ENCODE peak calls at places on chromosomes 4 and X, in seven cellular contexts. E, D, B, O, V, M and X are unnamed samples.

GRCh38 chrX:153881281-153881680 is 4.7 kb downstream of the L1CAM start:
- DNase-seq in D (no peak), M (no peak), V (no peak), E (no peak), B (no peak), O (no peak), X (no peak)

GRCh38 chrX:99750721-99751120 is 659.4 kb downstream of the PCDH19 start:
- DNase-seq in V (no peak), O (peak; percentile 32), D (no peak), M (no peak), E (no peak), B (no peak), X (no peak)

GRCh38 chr4:77917601-77918000 is 55.0 kb downstream of the MRPL1 start:
- DNase-seq in O (no peak), M (no peak), E (no peak), V (no peak), D (no peak), B (no peak), X (no peak)

GRCh38 chr4:173748353-173748752 is 218.3 kb upstream of the HAND2 start:
- DNase-seq in B (no peak), O (no peak), D (peak; percentile 13), M (no peak), V (no peak), E (no peak), X (no peak)

GRCh38 chrX:11412715-11413623 is 119.8 kb downstream of the AMELX start:
- DNase-seq in V (no peak), D (peak; percentile 49), M (no peak), E (no peak), O (no peak), B (no peak), X (no peak)

GRCh38 chr4:689498-690122 is 659 bp upstream of the SLC49A3 start:
- DNase-seq in V (no peak), E (peak; percentile 31), B (no peak), D (no peak), M (no peak), O (no peak), X (no peak)

GRCh38 chr4:150911326-150911725 is 103.8 kb downstream of the LRBA start:
- DNase-seq in E (no peak), M (no peak), B (no peak), D (no peak), O (no peak), V (no peak), X (no peak)

GRCh38 chr4:95867919-95868318 is 28.0 kb downstream of the PDHA2 start:
- DNase-seq in B (no peak), E (no peak), M (no peak), V (no peak), O (no peak), D (peak; percentile 16), X (no peak)

GRCh38 chr4:134848681-134849080 is 647.1 kb upstream of the PABPC4L start:
- DNase-seq in D (no peak), V (no peak), O (no peak), M (no peak), E (no peak), B (no peak), X (no peak)

GRCh38 chrX:138150709-138151108 is 560.8 kb downstream of the FGF13 start:
- DNase-seq in O (no peak), M (no peak), E (peak; percentile 0), D (no peak), B (no peak), V (no peak), X (no peak)

GRCh38 chr4:23022032-23022431 is 329.3 kb downstream of the GBA3 start:
- DNase-seq in V (no peak), E (no peak), M (no peak), D (peak; percentile 14), O (no peak), B (no peak), X (no peak)

GRCh38 chr4:129929052-129929451 is 833.1 kb downstream of the C4orf33 start:
- DNase-seq in O (no peak), B (peak; percentile 32), E (no peak), V (no peak), M (no peak), D (no peak), X (no peak)
- TF ChIP-seq CTCF in O (peak; percentile 79), B (peak; percentile 37), E (peak; percentile 27), V (no peak), M (peak; percentile 10), D (peak; percentile 17), X (no peak)

DNA sequence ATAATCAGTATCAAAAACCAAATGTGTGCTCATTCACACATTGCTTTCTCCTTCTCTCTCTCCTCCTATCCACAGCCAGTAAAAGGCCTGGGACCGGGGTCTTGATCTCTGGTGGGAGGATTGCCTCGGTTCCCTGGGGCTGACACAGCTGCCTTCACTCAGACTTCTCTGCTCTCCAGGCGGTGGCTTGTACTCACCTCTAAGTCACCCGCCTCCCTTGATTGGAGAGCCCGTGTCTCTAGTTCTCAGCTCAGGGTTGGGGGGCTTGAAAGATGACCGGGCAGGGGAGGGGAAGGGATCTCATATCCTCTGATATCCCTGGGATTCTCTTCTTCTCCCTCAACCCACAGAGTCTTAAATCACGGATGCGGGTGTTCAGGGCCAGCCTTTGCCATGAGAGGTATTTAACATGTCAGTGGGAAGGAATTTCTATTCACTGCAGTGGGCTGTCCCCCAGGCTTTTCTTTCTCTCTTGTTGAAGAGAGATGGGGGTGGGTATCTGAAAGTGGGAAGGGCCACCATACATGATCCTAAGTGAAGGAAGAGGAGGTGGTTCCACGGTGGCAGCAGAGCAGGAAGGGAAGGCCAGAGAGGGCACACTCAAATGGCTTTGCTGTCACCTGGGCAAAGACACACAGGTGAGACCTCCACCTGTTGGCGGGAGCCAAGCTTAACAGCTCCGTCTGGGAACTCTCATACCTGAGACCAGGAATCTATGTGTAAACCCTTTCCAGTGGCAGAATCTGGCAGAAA is 49.1 kb downstream of the RHOH start:
- DNase-seq in M (no peak), B (peak; percentile 36), V (no peak), D (no peak), E (no peak), O (no peak), X (no peak)
- TF ChIP-seq CTCF in M (no peak), B (no peak), V (no peak), D (no peak), E (no peak), O (peak; percentile 39), X (no peak)

DNA sequence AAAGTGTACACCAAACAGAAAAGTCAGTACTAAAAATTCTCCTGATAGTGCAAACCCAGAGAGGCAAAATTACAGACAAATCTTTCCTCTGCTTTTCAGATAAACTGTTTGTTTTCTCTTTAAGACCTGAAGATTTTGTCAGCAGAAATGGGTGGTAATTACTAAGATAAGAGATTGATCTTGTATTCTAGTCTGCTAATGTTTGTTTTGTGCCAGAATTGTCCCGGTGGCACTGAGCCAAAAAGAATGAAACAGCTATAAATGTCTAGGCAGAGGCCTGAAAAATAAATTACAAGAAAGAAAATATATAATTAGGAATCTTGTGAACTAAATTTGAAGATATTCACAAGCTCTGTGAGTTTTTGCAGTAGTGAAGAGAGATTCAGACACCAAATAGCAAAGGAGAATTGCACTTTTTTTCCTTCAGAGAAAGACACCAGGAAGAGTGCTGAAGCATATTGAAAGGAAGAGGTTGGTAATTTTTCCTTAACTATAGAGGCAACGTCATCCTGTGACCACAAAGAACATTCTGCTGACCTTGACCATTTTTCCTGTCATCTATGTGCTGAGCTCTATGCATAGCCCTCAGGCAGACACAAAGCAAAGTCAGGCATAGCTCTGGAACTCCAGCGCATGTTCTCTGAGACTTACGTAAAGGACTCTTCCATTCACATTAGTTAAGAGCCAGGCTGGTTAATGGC is 314.5 kb upstream of the RASGEF1B start:
- DNase-seq in M (no peak), O (no peak), V (no peak), D (peak; percentile 42), E (no peak), B (no peak), X (no peak)
- TF ChIP-seq CTCF in M (no peak), O (no peak), V (no peak), D (no peak), E (no peak), B (no peak), X (no peak)

GRCh38 chr4:113741971-113742370 is 19.6 kb downstream of the CAMK2D start:
- DNase-seq in O (no peak), B (no peak), E (no peak), V (no peak), M (no peak), D (no peak), X (no peak)

GRCh38 chr4:113740857-113741379 is 20.6 kb downstream of the CAMK2D start:
- DNase-seq in E (no peak), M (no peak), V (no peak), B (no peak), D (no peak), O (no peak), X (no peak)

GRCh38 chr4:113742643-113743042 is 18.9 kb downstream of the CAMK2D start:
- DNase-seq in M (no peak), O (no peak), V (no peak), B (no peak), D (no peak), E (no peak), X (no peak)

GRCh38 chr4:113739197-113739596 is 22.3 kb downstream of the CAMK2D start:
- DNase-seq in D (no peak), B (no peak), M (no peak), O (no peak), E (no peak), V (no peak), X (no peak)

GRCh38 chr4:113738251-113738650 is 23.3 kb downstream of the CAMK2D start:
- DNase-seq in B (no peak), V (no peak), D (peak; percentile 91), M (no peak), O (no peak), E (no peak), X (no peak)
- TF ChIP-seq CTCF in B (no peak), V (no peak), D (no peak), M (no peak), O (no peak), E (no peak), X (no peak)

DNA sequence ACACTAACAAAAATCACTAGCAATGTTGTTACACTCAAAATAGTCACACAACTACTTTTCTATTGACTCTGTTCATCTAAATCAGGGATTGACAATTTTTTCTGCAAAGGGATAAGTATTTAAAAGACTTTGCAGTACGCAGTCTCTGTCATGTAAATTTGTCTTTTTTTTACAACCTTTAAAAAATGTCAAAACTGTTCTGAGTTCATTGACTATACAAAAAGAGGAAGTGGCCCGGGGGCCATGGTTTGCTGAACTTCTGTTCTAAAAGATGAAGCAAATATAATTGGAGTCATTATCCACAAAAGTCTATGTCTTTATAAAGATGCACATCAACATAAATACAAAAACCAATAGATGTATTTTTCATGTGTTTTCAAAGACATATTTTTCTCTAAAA is 1310.3 kb downstream of the RPA4 start:
- DNase-seq in D (no peak), O (no peak), B (no peak), M (no peak), V (no peak), E (no peak), X (no peak)
- TF ChIP-seq CTCF in D (no peak), O (no peak), B (no peak), M (no peak), V (no peak), E (no peak), X (no peak)